ENCODE peak calls at places on chromosomes 12 and 14, in ten cellular contexts. T is stimulated activated CD8-positive, alpha-beta memory T cell treated with anti-CD3 and anti-CD28 coated beads, Interleukin-7, amount 100 ng/mL, for 1 hour; P is T-cell; Q is activated naive CD4-positive, alpha-beta T cell; E is EH; S is stimulated activated CD4-positive, alpha-beta T cell treated with anti-CD3 and anti-CD28 coated beads, Interleukin-4, amount 100 ng/mL, for 1 hour; O is GM18507; V is Right ventricle myocardium superior; D is NCI-H774; R is pancreas. Z is an unnamed sample.

GRCh38 chr14:104864267-104865068 is 600 bp upstream of the CEP170B start:
- DNase-seq in T (no peak), P (no peak), Q (no peak), E (no peak), S (peak), O (no peak), V (peak), D (peak), R (peak), Z (no peak)

GRCh38 chr12:124456652-124457152 is 110.7 kb downstream of the NCOR2 start:
- DNase-seq in T (peak), P (no peak), Q (no peak), E (no peak), S (peak), O (no peak), V (peak), D (no peak), R (peak), Z (no peak)

GRCh38 chr12:123264642-123265041 is 7.0 kb downstream of the CDK2AP1 start:
- DNase-seq in T (no peak), P (no peak), Q (no peak), E (peak), S (no peak), O (no peak), V (no peak), D (no peak), R (no peak), Z (no peak)

GRCh38 chr14:60221441-60221840 is 27.6 kb upstream of the PPM1A start:
- DNase-seq in T (no peak), P (no peak), Q (no peak), E (no peak), S (no peak), O (no peak), V (no peak), D (no peak), R (no peak), Z (no peak)

GRCh38 chr14:68716698-68717097 is 76.2 kb downstream of the ZFP36L1 start:
- DNase-seq in T (no peak), P (no peak), Q (no peak), E (no peak), S (no peak), O (no peak), V (no peak), D (no peak), R (no peak), Z (no peak)

GRCh38 chr12:180445-180844 is 33.5 kb downstream of the SLC6A12 start:
- DNase-seq in T (no peak), P (no peak), Q (no peak), E (peak), S (no peak), O (peak), V (no peak), D (no peak), R (peak), Z (no peak)

GRCh38 chr12:123602651-123603195 is 824 bp downstream of the DDX55 start:
- DNase-seq in T (no peak), P (no peak), Q (no peak), E (peak), S (peak), O (no peak), V (no peak), D (no peak), R (no peak), Z (no peak)

GRCh38 chr14:36333106-36333505 is 12.7 kb upstream of the MBIP start:
- DNase-seq in T (no peak), P (no peak), Q (no peak), E (no peak), S (no peak), O (no peak), V (no peak), D (no peak), R (no peak), Z (no peak)

GRCh38 chr12:25972783-25973182 is 14.3 kb downstream of the RASSF8 start:
- DNase-seq in T (no peak), P (no peak), Q (no peak), E (peak), S (no peak), O (no peak), V (no peak), D (no peak), R (no peak), Z (no peak)

GRCh38 chr14:99733551-99734405 is 49.7 kb downstream of the CYP46A1 start:
- DNase-seq in T (no peak), P (no peak), Q (no peak), E (no peak), S (no peak), O (no peak), V (peak), D (no peak), R (peak), Z (no peak)

GRCh38 chr14:87102979-87103378 is 890.0 kb downstream of the GALC start:
- DNase-seq in T (no peak), P (no peak), Q (no peak), E (no peak), S (no peak), O (no peak), V (no peak), D (no peak), R (no peak), Z (no peak)

GRCh38 chr14:61355892-61356325 is 34.5 kb downstream of the PRKCH start:
- DNase-seq in T (no peak), P (no peak), Q (no peak), E (peak), S (peak), O (no peak), V (no peak), D (no peak), R (no peak), Z (no peak)

GRCh38 chr12:9751204-9752144 is 9.2 kb downstream of the CD69 start:
- DNase-seq in T (no peak), P (peak), Q (no peak), E (peak), S (peak), O (no peak), V (no peak), D (peak), R (no peak), Z (no peak)

GRCh38 chr12:113200016-113200797 is 14.7 kb downstream of the RITA1 start:
- DNase-seq in T (no peak), P (no peak), Q (no peak), E (no peak), S (no peak), O (no peak), V (no peak), D (no peak), R (peak), Z (no peak)

Z was measured in Panc1.